ENCODE peak calls at places on chromosomes 7 and 10, in seven cellular contexts. H is pancreas, E is GM10248, X is BE2C, M is omental fat pad, F is right lobe of liver, U is GM12865. P is an unnamed sample.

GRCh38 chr10:119655566-119656001 is 4.4 kb downstream of the BAG3 start:
- DNase-seq in H (no peak), E (no peak), X (peak), M (no peak), F (no peak), U (no peak), P (peak)

GRCh38 chr7:150897502-150898474 is 45.5 kb downstream of the AOC1 start:
- DNase-seq in H (no peak), E (peak), X (no peak), M (no peak), F (no peak), U (peak), P (no peak)

GRCh38 chr10:77718957-77719356 is 81.3 kb upstream of the KCNMA1 start:
- DNase-seq in H (no peak), E (no peak), X (no peak), M (no peak), F (no peak), U (no peak), P (no peak)

GRCh38 chr7:77940647-77941046 is 142.1 kb downstream of the PHTF2 start:
- DNase-seq in H (no peak), E (peak), X (peak), M (no peak), F (no peak), U (peak), P (no peak)

GRCh38 chr7:50142421-50143113 is 49.5 kb upstream of the ZPBP start:
- DNase-seq in H (no peak), E (no peak), X (no peak), M (no peak), F (no peak), U (peak), P (no peak)

GRCh38 chr7:151754142-151754590 is 122.7 kb downstream of the PRKAG2 start:
- DNase-seq in H (peak), E (peak), X (peak), M (no peak), F (peak), U (peak), P (peak)

GRCh38 chr10:78196964-78197363 is 163.3 kb downstream of the RPS24 start:
- DNase-seq in H (no peak), E (no peak), X (no peak), M (no peak), F (no peak), U (peak), P (no peak)

GRCh38 chr7:140402178-140402835 is 1.6 kb upstream of the RAB19 start:
- DNase-seq in H (no peak), E (no peak), X (no peak), M (no peak), F (no peak), U (no peak), P (no peak)

GRCh38 chr7:80070391-80070790 is 64.2 kb upstream of the GNAI1 start:
- DNase-seq in H (no peak), E (no peak), X (no peak), M (no peak), F (no peak), U (no peak), P (no peak)

GRCh38 chr7:75739796-75740672 is 1.3 kb upstream of the HIP1 start:
- DNase-seq in H (no peak), E (no peak), X (no peak), M (no peak), F (no peak), U (peak), P (no peak)

GRCh38 chr10:113111900-113112853 is 162.1 kb downstream of the TCF7L2 start:
- DNase-seq in H (peak), E (no peak), X (peak), M (no peak), F (peak), U (no peak), P (peak)

GRCh38 chr10:70652761-70653657 is 19.3 kb upstream of the ADAMTS14 start:
- DNase-seq in H (no peak), E (no peak), X (peak), M (no peak), F (no peak), U (peak), P (peak)

GRCh38 chr10:71302874-71303568 is 16.0 kb upstream of the SLC29A3 start:
- DNase-seq in H (no peak), E (peak), X (no peak), M (no peak), F (no peak), U (peak), P (no peak)

GRCh38 chr10:79020605-79021004 is 48.2 kb upstream of the ZMIZ1 start:
- DNase-seq in H (no peak), E (no peak), X (no peak), M (no peak), F (no peak), U (no peak), P (no peak)

GRCh38 chr7:105024734-105025133 is 10.7 kb downstream of the KMT2E start:
- DNase-seq in H (no peak), E (no peak), X (no peak), M (no peak), F (no peak), U (no peak), P (no peak)

GRCh38 chr10:132637477-132638129 is 100.0 kb downstream of the INPP5A start:
- DNase-seq in H (no peak), E (peak), X (no peak), M (peak), F (peak), U (peak), P (peak)

GRCh38 chr10:14016011-14016536 is 314.6 kb downstream of the FRMD4A start:
- DNase-seq in H (no peak), E (no peak), X (no peak), M (no peak), F (peak), U (peak), P (peak)

GRCh38 chr10:9222917-9223316 is 1168.4 kb downstream of the GATA3 start:
- DNase-seq in H (no peak), E (no peak), X (no peak), M (no peak), F (no peak), U (no peak), P (no peak)

GRCh38 chr7:158541330-158542010 is 46.2 kb downstream of the PTPRN2 start:
- DNase-seq in H (no peak), E (peak), X (no peak), M (no peak), F (no peak), U (peak), P (peak)

GRCh38 chr7:17535776-17536175 is 237.3 kb downstream of the AHR start:
- DNase-seq in H (no peak), E (no peak), X (no peak), M (no peak), F (no peak), U (no peak), P (no peak)

GRCh38 chr10:2619927-2620326 is 447.4 kb upstream of the PFKP start:
- DNase-seq in H (no peak), E (no peak), X (no peak), M (no peak), F (no peak), U (no peak), P (no peak)

GRCh38 chr10:128500642-128501041 is 374.4 kb upstream of the MKI67 start:
- DNase-seq in H (no peak), E (no peak), X (no peak), M (no peak), F (no peak), U (no peak), P (no peak)

GRCh38 chr10:86688398-86688921 is 20.1 kb downstream of the LDB3 start:
- DNase-seq in H (peak), E (peak), X (peak), M (no peak), F (peak), U (peak), P (peak)

GRCh38 chr7:47711776-47712175 is 129.9 kb upstream of the TNS3 start:
- DNase-seq in H (no peak), E (no peak), X (no peak), M (no peak), F (no peak), U (no peak), P (no peak)

GRCh38 chr7:132518102-132518838 is 58.0 kb downstream of the PLXNA4 start:
- DNase-seq in H (no peak), E (peak), X (peak), M (no peak), F (no peak), U (peak), P (no peak)

GRCh38 chr7:18702071-18702829 is 206.7 kb downstream of the HDAC9 start:
- DNase-seq in H (no peak), E (no peak), X (peak), M (no peak), F (no peak), U (no peak), P (no peak)

GRCh38 chr7:18694911-18695310 is 199.4 kb downstream of the HDAC9 start:
- DNase-seq in H (no peak), E (no peak), X (no peak), M (no peak), F (no peak), U (no peak), P (no peak)

GRCh38 chr7:18698258-18698734 is 202.7 kb downstream of the HDAC9 start:
- DNase-seq in H (no peak), E (no peak), X (peak), M (no peak), F (no peak), U (no peak), P (no peak)

GRCh38 chr7:18703743-18704142 is 208.2 kb downstream of the HDAC9 start:
- DNase-seq in H (no peak), E (no peak), X (no peak), M (no peak), F (no peak), U (no peak), P (no peak)

DNA sequence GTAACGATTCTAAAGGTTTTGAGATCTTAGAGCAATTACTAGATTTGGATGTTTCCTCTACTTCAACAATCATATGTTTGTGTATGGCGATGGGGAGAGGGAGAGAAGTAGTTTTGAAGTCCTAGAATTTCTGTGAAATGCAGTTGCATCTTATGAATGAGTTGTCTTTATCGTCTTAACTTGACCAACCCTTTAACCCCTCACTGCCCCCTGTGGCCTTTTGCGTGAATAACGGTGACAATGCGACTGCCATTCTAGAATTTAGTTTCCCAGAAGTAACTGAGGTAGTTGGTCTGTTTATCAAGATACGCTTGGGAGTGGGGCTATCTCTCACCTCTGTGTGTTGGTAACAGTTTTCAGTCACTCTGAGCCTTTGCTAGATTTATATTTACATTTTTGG is 204.6 kb downstream of the HDAC9 start:
- DNase-seq in H (no peak), E (no peak), X (peak), M (no peak), F (no peak), U (peak), P (no peak)
- TF ChIP-seq CTCF in H (no peak), E (no peak), X (peak), M (no peak), F (no peak), U (peak), P (no peak)

GRCh38 chr7:109479388-109479787 is 909.7 kb downstream of the DNAJB9 start:
- DNase-seq in H (no peak), E (no peak), X (no peak), M (no peak), F (no peak), U (no peak), P (no peak)
- TF ChIP-seq CTCF in H (no peak), E (no peak), X (peak), M (no peak), F (no peak), U (no peak), P (no peak)

GRCh38 chr7:28980504-28981281 is 22.6 kb upstream of the TRIL start:
- DNase-seq in H (no peak), E (no peak), X (no peak), M (no peak), F (no peak), U (no peak), P (no peak)

GRCh38 chr7:28977881-28978280 is 19.8 kb upstream of the TRIL start:
- DNase-seq in H (no peak), E (no peak), X (peak), M (no peak), F (no peak), U (no peak), P (no peak)

GRCh38 chr7:28983396-28984190 is 25.5 kb upstream of the TRIL start:
- DNase-seq in H (no peak), E (no peak), X (peak), M (no peak), F (no peak), U (no peak), P (no peak)

GRCh38 chr7:28981282-28981555 is 23.1 kb upstream of the TRIL start:
- DNase-seq in H (no peak), E (no peak), X (no peak), M (no peak), F (no peak), U (no peak), P (no peak)

GRCh38 chr7:28979791-28980190 is 21.7 kb upstream of the TRIL start:
- DNase-seq in H (no peak), E (no peak), X (no peak), M (no peak), F (no peak), U (no peak), P (peak)
- TF ChIP-seq CTCF in H (no peak), E (no peak), X (no peak), M (no peak), F (no peak), U (no peak), P (no peak)

DNA sequence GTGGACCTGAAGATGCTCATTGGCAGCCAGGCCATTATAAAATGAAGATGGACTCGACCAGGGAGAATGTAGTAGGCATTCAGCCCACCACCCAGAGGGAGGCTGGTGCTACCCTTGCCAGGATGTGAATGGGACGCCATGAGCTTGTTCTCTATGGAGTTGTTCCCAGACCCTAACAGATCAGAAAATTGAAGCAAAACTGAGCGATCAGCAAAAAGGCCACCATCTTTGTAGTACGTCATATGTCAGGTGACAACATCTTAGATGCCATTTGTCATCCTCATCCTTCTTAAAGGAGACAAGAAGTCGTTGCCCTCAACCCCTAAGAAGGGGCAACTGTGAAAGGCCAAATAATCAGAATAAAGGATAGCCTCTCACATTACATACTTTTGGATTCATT is 61.7 kb downstream of the DOCK1 start:
- DNase-seq in H (no peak), E (no peak), X (no peak), M (no peak), F (no peak), U (no peak), P (no peak)
- TF ChIP-seq CTCF in H (no peak), E (no peak), X (no peak), M (no peak), F (no peak), U (no peak), P (no peak)

GRCh38 chr10:31352436-31353226 is 33.6 kb downstream of the ZEB1 start:
- DNase-seq in H (no peak), E (no peak), X (no peak), M (no peak), F (no peak), U (peak), P (no peak)

GRCh38 chr10:31347705-31348104 is 28.7 kb downstream of the ZEB1 start:
- DNase-seq in H (no peak), E (no peak), X (no peak), M (no peak), F (no peak), U (no peak), P (no peak)

GRCh38 chr10:31358688-31359330 is 39.8 kb downstream of the ZEB1 start:
- DNase-seq in H (no peak), E (no peak), X (no peak), M (no peak), F (no peak), U (no peak), P (no peak)

GRCh38 chr10:31350891-31351290 is 31.9 kb downstream of the ZEB1 start:
- DNase-seq in H (no peak), E (no peak), X (no peak), M (no peak), F (no peak), U (no peak), P (no peak)

DNA sequence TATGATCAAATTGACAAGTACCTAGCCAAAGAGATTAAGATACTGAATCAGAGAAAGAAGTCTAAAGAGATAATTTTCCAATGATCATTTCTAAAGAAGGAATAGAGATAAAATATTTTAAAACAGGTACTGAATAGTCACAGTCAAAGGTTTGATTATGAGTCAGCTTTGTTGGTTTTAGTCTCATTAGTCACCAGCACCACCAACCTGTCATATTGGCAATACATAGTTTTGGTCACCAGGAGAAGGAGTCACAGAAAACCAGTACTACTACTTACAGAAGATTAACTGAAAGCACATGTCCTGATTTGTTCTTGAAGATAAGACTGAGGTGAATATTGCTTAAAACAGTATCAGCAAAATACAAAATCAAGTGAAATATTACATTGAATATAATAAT is 34.6 kb downstream of the ZEB1 start:
- DNase-seq in H (no peak), E (peak), X (no peak), M (no peak), F (no peak), U (peak), P (no peak)
- TF ChIP-seq CTCF in H (peak), E (peak), X (peak), M (no peak), F (peak), U (peak), P (no peak)

DNA sequence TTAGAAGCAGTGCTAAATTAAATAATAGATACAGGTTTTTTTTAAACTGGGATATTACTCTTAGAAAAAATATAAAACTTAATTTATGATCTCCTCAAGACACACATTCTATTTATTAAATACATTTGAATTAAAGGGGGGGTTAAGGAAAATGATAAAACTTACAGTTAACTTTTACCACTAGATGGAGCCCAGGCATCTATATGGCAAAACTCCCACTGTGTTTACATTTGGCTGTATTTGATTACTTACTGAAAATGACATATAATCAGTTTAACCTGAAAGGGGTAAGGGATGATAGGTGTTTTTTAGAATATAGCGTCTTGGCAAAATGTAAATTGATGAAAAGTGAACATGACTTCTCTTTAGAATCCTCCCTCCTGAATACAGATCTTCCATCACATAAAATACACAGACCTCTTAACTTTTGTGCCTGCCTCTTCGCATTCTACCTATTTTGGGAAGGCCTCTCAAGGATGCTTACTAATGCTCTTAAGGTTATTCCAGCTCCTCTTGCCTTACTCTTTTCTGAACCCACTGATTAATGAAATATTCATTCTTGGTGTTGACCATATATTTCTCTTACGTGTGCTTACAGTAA is 235.7 kb downstream of the AGMO start:
- DNase-seq in H (no peak), E (peak), X (no peak), M (no peak), F (no peak), U (peak), P (no peak)
- TF ChIP-seq CTCF in H (no peak), E (no peak), X (peak), M (no peak), F (peak), U (peak), P (peak)

DNA sequence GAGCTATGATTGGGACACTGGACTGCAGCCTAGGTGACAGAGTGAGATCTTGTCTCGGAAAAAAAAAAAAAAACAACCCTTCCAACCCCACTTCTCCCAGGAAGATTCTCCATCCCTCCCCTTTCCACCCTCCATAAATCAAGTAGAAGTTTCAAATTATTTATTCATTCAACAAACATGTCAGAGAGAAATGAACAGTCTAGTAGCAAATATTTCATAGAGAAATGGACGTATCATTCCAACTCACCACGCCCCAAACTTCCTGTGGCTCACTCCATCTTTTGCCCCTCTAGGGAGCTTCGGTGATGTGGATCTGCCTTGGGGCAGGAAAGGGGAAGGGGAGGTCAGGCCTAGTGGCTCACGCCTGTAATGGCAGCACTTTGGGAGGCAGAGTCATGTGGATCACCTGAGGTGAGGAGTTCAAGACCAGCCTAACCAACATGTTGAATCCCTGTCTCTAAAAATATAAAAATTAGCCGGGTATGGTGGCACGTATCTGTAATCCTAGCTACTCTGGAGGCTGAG is 638 bp upstream of the TRAPPC14 start:
- DNase-seq in H (no peak), E (no peak), X (no peak), M (no peak), F (no peak), U (no peak), P (no peak)
- TF ChIP-seq CTCF in H (no peak), E (no peak), X (no peak), M (no peak), F (no peak), U (peak), P (no peak)

P was measured in heart left ventricle.